ENCODE peak calls at places on chromosome 17, in six cellular contexts. G is A549, B is SK-N-SH, U is K562, X is IMR-90, T is H1. O is an unnamed sample.

GRCh38 chr17:65522751-65523404 is 38.6 kb downstream of the AXIN2 start:
- DNase-seq in G (no peak), U (no peak), T (no peak), B (no peak), X (no peak), O (no peak)

GRCh38 chr17:80855968-80856862 is 135.4 kb upstream of the CHMP6 start:
- DNase-seq in T (no peak), B (no peak), G (peak; percentile 93), X (peak; percentile 100), U (peak; percentile 75), O (peak; percentile 77)

GRCh38 chr17:9053406-9053805 is 32.1 kb downstream of the NTN1 start:
- DNase-seq in G (no peak), T (no peak), U (no peak), B (no peak), X (no peak), O (no peak)

GRCh38 chr17:4635823-4636375 is 5.6 kb downstream of the ALOX15 start:
- DNase-seq in G (no peak), X (no peak), B (no peak), U (no peak), T (no peak), O (peak; percentile 64)

GRCh38 chr17:54948380-54948779 is 20.1 kb downstream of the COX11 start:
- DNase-seq in U (no peak), T (no peak), G (peak; percentile 36), X (peak; percentile 98), B (no peak), O (no peak)

GRCh38 chr17:54372071-54372720 is 528.5 kb upstream of the TOM1L1 start:
- DNase-seq in B (no peak), G (no peak), U (no peak), X (no peak), T (no peak), O (no peak)

GRCh38 chr17:77753246-77753645 is 205.3 kb upstream of the TNRC6C start:
- DNase-seq in G (no peak), T (no peak), X (no peak), B (no peak), U (no peak), O (no peak)

GRCh38 chr17:49104511-49105074 is 28.0 kb upstream of the B4GALNT2 start:
- DNase-seq in U (no peak), G (no peak), B (no peak), T (no peak), X (peak; percentile 80), O (no peak)

GRCh38 chr17:42750730-42751356 is 6.0 kb upstream of the EZH1 start:
- DNase-seq in T (no peak), X (no peak), G (no peak), B (no peak), U (peak; percentile 42), O (no peak)

GRCh38 chr17:78239489-78239931 is 8.1 kb downstream of the TMEM235 start:
- DNase-seq in G (no peak), B (no peak), U (peak; percentile 87), T (no peak), X (no peak), O (no peak)

GRCh38 chr17:36535669-36536081 is 888 bp downstream of the PIGW start:
- DNase-seq in X (no peak), T (no peak), G (no peak), B (no peak), U (no peak), O (no peak)

GRCh38 chr17:9935408-9935807 is 30.3 kb upstream of the RCVRN start:
- DNase-seq in G (no peak), B (no peak), T (no peak), U (no peak), X (no peak), O (no peak)

GRCh38 chr17:17315142-17315821 is 12.1 kb downstream of the NT5M start:
- DNase-seq in U (no peak), B (no peak), X (no peak), T (no peak), G (no peak), O (no peak)

GRCh38 chr17:48605409-48605864 is 651 bp upstream of the HOXB6 start:
- DNase-seq in B (no peak), G (no peak), X (no peak), U (no peak), T (no peak), O (no peak)

GRCh38 chr17:47220531-47220999 is 11.4 kb downstream of the MYL4 start:
- DNase-seq in U (no peak), B (no peak), G (no peak), T (no peak), X (no peak), O (no peak)

GRCh38 chr17:68544111-68544510 is 31.9 kb downstream of the PRKAR1A start:
- DNase-seq in U (no peak), B (no peak), T (no peak), G (no peak), X (no peak), O (no peak)

GRCh38 chr17:8791910-8792270 is 7.3 kb downstream of the MFSD6L start:
- DNase-seq in X (peak; percentile 51), G (peak; percentile 32), B (no peak), T (no peak), U (peak; percentile 12), O (no peak)

DNA sequence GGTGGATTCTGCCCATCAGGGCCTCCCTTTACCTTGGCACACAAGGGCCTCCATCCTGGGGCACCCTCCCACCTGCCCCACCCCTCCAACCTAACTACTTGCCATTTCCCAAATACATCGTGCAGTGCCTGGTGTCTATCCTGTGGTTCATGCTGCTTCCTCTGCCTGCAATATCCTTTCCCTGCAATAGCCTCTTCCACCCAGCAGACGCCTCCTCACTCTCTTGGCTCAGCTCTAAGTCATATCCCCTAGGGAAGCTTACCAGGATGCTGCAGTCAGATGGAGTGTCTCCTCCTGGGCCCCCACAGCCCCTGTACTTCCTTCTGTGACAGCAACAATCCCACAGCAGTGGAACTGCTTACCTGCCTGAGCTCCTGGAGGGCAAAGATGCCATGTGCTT is 36.7 kb downstream of the CCDC182 start:
- DNase-seq in G (no peak), U (no peak), B (no peak), T (no peak), X (no peak), O (no peak)
- TF ChIP-seq RFX5 in G (no peak), U (no peak), B (no peak), T (no peak), X (no peak), O (no peak)

GRCh38 chr17:75317671-75318070 is 28.4 kb upstream of the SLC25A19 start:
- DNase-seq in U (peak; percentile 59), X (no peak), T (peak; percentile 9), B (no peak), G (no peak), O (no peak)
- TF ChIP-seq RFX5 in U (no peak), X (no peak), T (no peak), B (no peak), G (no peak), O (no peak)

GRCh38 chr17:1533649-1534325 is 17.4 kb upstream of the INPP5K start:
- DNase-seq in X (no peak), T (no peak), B (no peak), U (no peak), G (no peak), O (no peak)

GRCh38 chr17:1535737-1536136 is 19.3 kb upstream of the INPP5K start:
- DNase-seq in G (no peak), T (no peak), U (no peak), B (no peak), X (no peak), O (no peak)

GRCh38 chr17:1529863-1530262 is 13.5 kb upstream of the INPP5K start:
- DNase-seq in G (no peak), T (no peak), X (no peak), U (no peak), B (no peak), O (no peak)

GRCh38 chr17:1532836-1533602 is 16.6 kb upstream of the INPP5K start:
- DNase-seq in T (peak; percentile 31), X (no peak), U (peak; percentile 35), G (peak; percentile 62), B (peak; percentile 42), O (no peak)
- TF ChIP-seq RFX5 in T (no peak), X (no peak), U (no peak), G (no peak), B (no peak), O (no peak)

DNA sequence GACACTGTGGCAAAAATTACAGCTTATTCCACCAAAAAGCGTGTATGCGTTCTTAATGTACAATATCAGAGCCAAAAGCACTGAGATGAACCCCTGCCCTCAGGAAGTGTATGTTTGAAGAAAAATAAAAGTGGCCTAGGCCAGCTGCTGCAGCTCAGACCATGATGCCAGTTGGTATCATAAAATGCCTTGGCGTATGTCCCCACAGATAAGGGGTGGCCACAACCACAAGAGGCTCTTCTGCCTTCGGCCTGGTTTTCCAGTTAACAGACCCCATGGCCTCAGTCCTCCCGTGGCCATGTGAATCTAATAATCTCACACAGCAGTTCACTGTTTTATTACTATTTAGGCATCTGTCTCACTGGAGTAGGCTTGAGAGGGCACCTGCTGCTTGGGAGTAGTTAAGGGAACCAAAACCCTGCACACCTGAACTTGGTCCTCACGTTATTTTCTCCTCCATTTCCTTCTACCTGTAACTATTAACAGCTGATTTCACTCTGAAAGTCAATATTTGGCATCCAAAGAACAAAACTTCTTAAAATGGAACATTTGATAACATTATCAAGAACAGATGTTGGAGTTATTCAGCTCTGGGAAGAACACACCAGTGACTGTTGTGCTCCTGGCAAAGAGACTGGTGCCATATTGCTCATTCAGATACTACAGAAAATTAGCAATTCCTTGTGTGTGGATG is 34.8 kb upstream of the ERN1 start:
- DNase-seq in X (no peak), B (peak; percentile 46), T (no peak), U (no peak), G (no peak), O (no peak)
- TF ChIP-seq RFX5 in X (no peak), B (no peak), T (no peak), U (no peak), G (no peak), O (no peak)

GRCh38 chr17:41140360-41141132 is at the start of gene KRTAP4-6:
- DNase-seq in B (no peak), T (no peak), U (no peak), X (peak; percentile 86), G (peak; percentile 46), O (no peak)
- TF ChIP-seq RFX5 in B (no peak), T (no peak), U (no peak), X (no peak), G (no peak), O (no peak)